ENCODE peak calls at places on chromosomes 13 and 19, in six cellular contexts. S is neural progenitor cell, F is AG04450, I is RPMI8226, J is cardiac fibroblast, D is EH. W is an unnamed sample.

GRCh38 chr13:82358284-82358683 is 1524.0 kb downstream of the SLITRK1 start:
- DNase-seq in S (no peak), F (no peak), I (no peak), J (no peak), D (peak; percentile 3), W (no peak)

GRCh38 chr13:103639326-103639725 is 573.1 kb upstream of the SLC10A2 start:
- DNase-seq in S (no peak), F (no peak), I (no peak), J (no peak), D (no peak), W (no peak)

GRCh38 chr19:56988271-56988670 is 131.5 kb upstream of the USP29 start:
- DNase-seq in S (no peak), F (no peak), I (no peak), J (no peak), D (no peak), W (no peak)

GRCh38 chr13:44155422-44156293 is 218.0 kb upstream of the SERP2 start:
- DNase-seq in S (peak; percentile 31), F (no peak), I (no peak), J (peak; percentile 72), D (peak; percentile 59), W (peak; percentile 53)

GRCh38 chr19:310141-310651 is 19.0 kb upstream of the PLPP2 start:
- DNase-seq in S (no peak), F (peak; percentile 20), I (no peak), J (peak; percentile 34), D (no peak), W (no peak)

GRCh38 chr13:98390086-98390697 is 186.7 kb downstream of the STK24 start:
- DNase-seq in S (no peak), F (no peak), I (no peak), J (peak; percentile 86), D (no peak), W (no peak)

GRCh38 chr13:34207334-34207733 is 389.4 kb downstream of the RFC3 start:
- DNase-seq in S (no peak), F (peak; percentile 24), I (no peak), J (peak; percentile 92), D (peak; percentile 94), W (no peak)

GRCh38 chr19:3783660-3784584 is 2.3 kb downstream of the MATK start:
- DNase-seq in S (peak; percentile 60), F (no peak), I (peak; percentile 35), J (no peak), D (no peak), W (peak; percentile 85)

GRCh38 chr13:98056839-98057410 is 86.0 kb upstream of the FARP1 start:
- DNase-seq in S (no peak), F (no peak), I (no peak), J (no peak), D (no peak), W (no peak)

GRCh38 chr19:7789447-7789846 is 26.4 kb downstream of the CLEC4M start:
- DNase-seq in S (peak; percentile 39), F (no peak), I (peak; percentile 97), J (no peak), D (no peak), W (peak; percentile 83)

GRCh38 chr13:65679240-65679639 is 1550.9 kb downstream of the PCDH9 start:
- DNase-seq in S (no peak), F (no peak), I (no peak), J (peak; percentile 6), D (peak; percentile 60), W (no peak)

GRCh38 chr13:20000062-20000552 is 41.6 kb downstream of the ZMYM2 start:
- DNase-seq in S (no peak), F (no peak), I (no peak), J (no peak), D (no peak), W (no peak)

GRCh38 chr19:48713041-48713863 is 6.3 kb downstream of the MAMSTR start:
- DNase-seq in S (peak; percentile 74), F (no peak), I (no peak), J (no peak), D (peak; percentile 27), W (peak; percentile 76)

GRCh38 chr13:53694814-53695533 is 666.4 kb downstream of the OLFM4 start:
- DNase-seq in S (peak; percentile 28), F (no peak), I (no peak), J (no peak), D (no peak), W (no peak)

GRCh38 chr13:35818577-35819165 is 312.5 kb downstream of the DCLK1 start:
- DNase-seq in S (peak; percentile 58), F (no peak), I (peak; percentile 3), J (peak; percentile 63), D (peak; percentile 57), W (peak; percentile 38)

GRCh38 chr13:30158774-30159445 is 148.4 kb downstream of the KATNAL1 start:
- DNase-seq in S (no peak), F (peak; percentile 33), I (no peak), J (peak; percentile 61), D (peak; percentile 79), W (no peak)

GRCh38 chr13:37651891-37652290 is 53.3 kb upstream of the POSTN start:
- DNase-seq in S (no peak), F (no peak), I (no peak), J (no peak), D (peak; percentile 42), W (no peak)

GRCh38 chr19:46903458-46903857 is 42.7 kb downstream of the ARHGAP35 start:
- DNase-seq in S (no peak), F (no peak), I (no peak), J (no peak), D (peak; percentile 37), W (no peak)

GRCh38 chr13:58087566-58087965 is 456.0 kb downstream of the PCDH17 start:
- DNase-seq in S (no peak), F (no peak), I (no peak), J (no peak), D (no peak), W (no peak)

GRCh38 chr13:22789916-22790315 is 390.9 kb upstream of the SGCG start:
- DNase-seq in S (no peak), F (no peak), I (no peak), J (no peak), D (no peak), W (no peak)

GRCh38 chr19:46992699-46993535 is 26.7 kb upstream of the NPAS1 start:
- DNase-seq in S (no peak), F (no peak), I (no peak), J (no peak), D (no peak), W (no peak)

GRCh38 chr19:12774588-12775555 is at the start of gene HOOK2:
- DNase-seq in S (peak; percentile 37), F (no peak), I (peak; percentile 83), J (no peak), D (no peak), W (peak; percentile 84)

GRCh38 chr19:47111081-47111589 is 2.4 kb downstream of the ZC3H4 start:
- DNase-seq in S (peak; percentile 34), F (no peak), I (peak; percentile 18), J (no peak), D (peak; percentile 24), W (no peak)

GRCh38 chr13:93151277-93151676 is 75.3 kb upstream of the GPC6 start:
- DNase-seq in S (no peak), F (peak; percentile 60), I (no peak), J (peak; percentile 90), D (no peak), W (no peak)

GRCh38 chr13:74191036-74191809 is 57.0 kb upstream of the KLF12 start:
- DNase-seq in S (peak; percentile 18), F (no peak), I (no peak), J (no peak), D (no peak), W (no peak)

GRCh38 chr19:54148158-54148557 is 10.6 kb downstream of the CNOT3 start:
- DNase-seq in S (no peak), F (no peak), I (no peak), J (no peak), D (no peak), W (no peak)

GRCh38 chr19:35037716-35038622 is 3.6 kb upstream of the HPN start:
- DNase-seq in S (no peak), F (no peak), I (no peak), J (peak; percentile 76), D (peak; percentile 55), W (no peak)

GRCh38 chr13:48647625-48648024 is 6.1 kb upstream of the CYSLTR2 start:
- DNase-seq in S (no peak), F (no peak), I (no peak), J (no peak), D (no peak), W (no peak)

GRCh38 chr19:12195501-12195860 is 32.6 kb downstream of the ZNF136 start:
- DNase-seq in S (no peak), F (no peak), I (no peak), J (peak; percentile 8), D (no peak), W (no peak)

GRCh38 chr19:49488046-49488862 is 846 bp downstream of the RPL13A start:
- DNase-seq in S (peak; percentile 85), F (no peak), I (no peak), J (no peak), D (no peak), W (no peak)

GRCh38 chr19:13270514-13271105 is 120.4 kb downstream of the IER2 start:
- DNase-seq in S (no peak), F (no peak), I (no peak), J (no peak), D (no peak), W (no peak)

GRCh38 chr19:6272913-6273600 is 6.7 kb downstream of the MLLT1 start:
- DNase-seq in S (peak; percentile 54), F (no peak), I (no peak), J (no peak), D (no peak), W (peak; percentile 20)

GRCh38 chr19:4759388-4760284 is 31.9 kb upstream of the FEM1A start:
- DNase-seq in S (peak; percentile 98), F (peak; percentile 44), I (peak; percentile 92), J (peak; percentile 93), D (peak; percentile 87), W (peak; percentile 100)